ENCODE peak calls at places on chromosomes 12 and 14, in six cellular contexts. W, T, Z, M, C and H are unnamed samples.
A peak's percentile ranks its signal among the peaks of the same experiment; 100 is the strongest.

GRCh38 chr12:124607681-124608425 is 40.4 kb upstream of the NCOR2 start:
- DNase-seq in W (peak; percentile 76), T (no peak), Z (peak; percentile 51), M (no peak), C (no peak), H (no peak)

GRCh38 chr14:36105401-36105800 is 71.1 kb downstream of the PTCSC3 start:
- DNase-seq in W (peak; percentile 15), T (no peak), Z (peak; percentile 8), M (no peak), C (no peak), H (no peak)

GRCh38 chr12:53236443-53237111 is 4.6 kb upstream of the RARG start:
- DNase-seq in W (no peak), T (no peak), Z (no peak), M (no peak), C (no peak), H (no peak)

GRCh38 chr14:93937519-93937918 is 10.4 kb downstream of the FAM181A start:
- DNase-seq in W (peak; percentile 81), T (no peak), Z (no peak), M (no peak), C (no peak), H (no peak)

GRCh38 chr12:92138144-92138543 is 7.5 kb downstream of the BTG1 start:
- DNase-seq in W (peak; percentile 39), T (no peak), Z (peak; percentile 21), M (no peak), C (no peak), H (no peak)

GRCh38 chr12:42756841-42757661 is 167.5 kb upstream of the PRICKLE1 start:
- DNase-seq in W (peak; percentile 67), T (no peak), Z (peak; percentile 92), M (no peak), C (peak; percentile 81), H (no peak)

GRCh38 chr12:76266797-76267196 is 81.4 kb downstream of the BBS10 start:
- DNase-seq in W (peak; percentile 46), T (peak; percentile 36), Z (peak; percentile 95), M (no peak), C (peak; percentile 73), H (peak; percentile 40)

GRCh38 chr14:75240781-75241180 is 37.8 kb upstream of the FOS start:
- DNase-seq in W (no peak), T (no peak), Z (no peak), M (no peak), C (no peak), H (no peak)

GRCh38 chr12:49439042-49439441 is 71.8 kb downstream of the SPATS2 start:
- DNase-seq in W (no peak), T (no peak), Z (no peak), M (no peak), C (no peak), H (no peak)

GRCh38 chr12:110039085-110039807 is 9.1 kb downstream of the C12orf76 start:
- DNase-seq in W (peak; percentile 88), T (no peak), Z (peak; percentile 96), M (no peak), C (peak; percentile 95), H (no peak)

GRCh38 chr12:56839489-56840442 is 76.6 kb downstream of the HSD17B6 start:
- DNase-seq in W (peak; percentile 52), T (peak; percentile 38), Z (peak; percentile 17), M (no peak), C (no peak), H (no peak)

GRCh38 chr14:105085766-105086165 is 20.5 kb upstream of the GPR132 start:
- DNase-seq in W (no peak), T (no peak), Z (no peak), M (no peak), C (no peak), H (no peak)

GRCh38 chr12:9808531-9808930 is 18.8 kb upstream of the KLRF1 start:
- DNase-seq in W (no peak), T (no peak), Z (no peak), M (no peak), C (no peak), H (no peak)

GRCh38 chr12:75964150-75964549 is 67.4 kb downstream of the PHLDA1 start:
- DNase-seq in W (no peak), T (no peak), Z (no peak), M (no peak), C (no peak), H (no peak)

GRCh38 chr12:89345830-89346740 is 6.2 kb downstream of the DUSP6 start:
- DNase-seq in W (no peak), T (peak; percentile 80), Z (peak; percentile 37), M (no peak), C (no peak), H (no peak)

GRCh38 chr12:26803552-26803951 is 29.4 kb downstream of the ITPR2 start:
- DNase-seq in W (no peak), T (no peak), Z (peak; percentile 67), M (no peak), C (no peak), H (no peak)

GRCh38 chr12:28191018-28191595 is 851 bp downstream of the CCDC91 start:
- DNase-seq in W (peak; percentile 34), T (no peak), Z (peak; percentile 86), M (no peak), C (no peak), H (no peak)

GRCh38 chr12:2836004-2836403 is 1.2 kb upstream of the NRIP2 start:
- DNase-seq in W (no peak), T (no peak), Z (no peak), M (no peak), C (no peak), H (no peak)

GRCh38 chr14:73460691-73461127 is 2.4 kb upstream of the NUMB start:
- DNase-seq in W (peak; percentile 45), T (peak; percentile 64), Z (peak; percentile 91), M (no peak), C (no peak), H (no peak)

GRCh38 chr12:62854024-62854423 is 80.9 kb downstream of the PPM1H start:
- DNase-seq in W (no peak), T (no peak), Z (no peak), M (no peak), C (no peak), H (no peak)

GRCh38 chr12:131990980-131991305 is 41.2 kb downstream of the EP400 start:
- DNase-seq in W (no peak), T (no peak), Z (no peak), M (no peak), C (no peak), H (no peak)
- H3K27ac ChIP-seq in W (no peak overlapping the region), T (no peak overlapping the region), Z (no peak overlapping the region), M (no peak overlapping the region), C (no peak overlapping the region), H (peak overlapping the region; percentile 24)

DNA sequence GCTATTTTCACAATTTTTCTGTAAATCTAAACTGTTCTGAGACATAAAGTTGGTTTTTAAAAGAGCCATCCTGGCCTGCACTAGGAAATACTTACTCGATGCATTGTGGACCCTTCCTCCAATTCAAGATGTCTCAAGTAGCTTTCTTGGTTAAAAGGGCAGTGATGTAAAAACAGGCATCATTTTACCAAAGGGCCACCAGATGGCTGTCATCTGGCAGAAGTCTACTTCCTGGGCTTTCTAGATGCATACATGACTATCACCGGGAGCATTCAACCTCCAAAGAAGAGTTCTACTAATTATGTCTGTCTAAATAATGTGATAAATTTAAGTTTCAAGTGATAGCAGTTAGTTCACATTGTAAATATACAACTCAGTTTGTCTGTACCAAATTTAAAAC is 96.8 kb upstream of the FRMD6 start:
- DNase-seq in W (no peak), T (no peak), Z (peak; percentile 73), M (no peak), C (no peak), H (no peak)
- H3K27ac ChIP-seq in W (no peak overlapping the region), T (no peak overlapping the region), Z (peak overlapping the region; percentile 90), M (no peak overlapping the region), C (peak overlapping the region; percentile 71), H (no peak overlapping the region)

GRCh38 chr12:823043-823698 is 70.8 kb downstream of the WNK1 start:
- DNase-seq in W (no peak), T (no peak), Z (no peak), M (no peak), C (no peak), H (no peak)

GRCh38 chr12:820336-820735 is 68.0 kb downstream of the WNK1 start:
- DNase-seq in W (no peak), T (no peak), Z (no peak), M (no peak), C (no peak), H (no peak)

GRCh38 chr12:817941-818600 is 65.7 kb downstream of the WNK1 start:
- DNase-seq in W (no peak), T (no peak), Z (no peak), M (no peak), C (no peak), H (no peak)

DNA sequence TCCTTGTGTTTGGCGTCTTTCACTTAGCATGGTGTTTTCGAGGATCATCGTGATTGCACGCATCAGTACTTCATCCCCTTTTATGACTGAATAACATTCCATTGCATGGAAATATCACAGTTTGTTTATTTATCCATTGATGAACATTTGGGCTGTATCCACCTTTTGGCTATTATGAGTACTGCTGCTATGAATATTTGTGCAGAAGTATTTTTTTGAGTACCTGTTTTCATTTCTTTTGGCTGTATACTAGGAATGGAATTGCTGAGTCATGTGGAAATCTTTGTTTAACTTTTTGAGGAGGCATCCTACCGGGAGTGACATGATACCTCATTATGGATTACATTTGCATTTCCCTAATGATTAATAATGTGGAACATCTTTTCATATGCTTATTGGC is 66.4 kb downstream of the WNK1 start:
- DNase-seq in W (no peak), T (no peak), Z (peak; percentile 17), M (no peak), C (no peak), H (no peak)
- H3K27ac ChIP-seq in W (no peak overlapping the region), T (peak overlapping the region; percentile 30), Z (no peak overlapping the region), M (no peak overlapping the region), C (no peak overlapping the region), H (no peak overlapping the region)

GRCh38 chr12:5568325-5568981 is 136.5 kb downstream of the NTF3 start:
- DNase-seq in W (no peak), T (no peak), Z (no peak), M (no peak), C (no peak), H (no peak)

GRCh38 chr12:5565933-5566632 is 134.2 kb downstream of the NTF3 start:
- DNase-seq in W (no peak), T (no peak), Z (peak; percentile 74), M (no peak), C (peak; percentile 10), H (no peak)

GRCh38 chr12:5571115-5571514 is 139.2 kb downstream of the NTF3 start:
- DNase-seq in W (no peak), T (no peak), Z (no peak), M (no peak), C (no peak), H (no peak)

GRCh38 chr12:5562581-5562980 is 130.7 kb downstream of the NTF3 start:
- DNase-seq in W (no peak), T (no peak), Z (no peak), M (no peak), C (no peak), H (no peak)

DNA sequence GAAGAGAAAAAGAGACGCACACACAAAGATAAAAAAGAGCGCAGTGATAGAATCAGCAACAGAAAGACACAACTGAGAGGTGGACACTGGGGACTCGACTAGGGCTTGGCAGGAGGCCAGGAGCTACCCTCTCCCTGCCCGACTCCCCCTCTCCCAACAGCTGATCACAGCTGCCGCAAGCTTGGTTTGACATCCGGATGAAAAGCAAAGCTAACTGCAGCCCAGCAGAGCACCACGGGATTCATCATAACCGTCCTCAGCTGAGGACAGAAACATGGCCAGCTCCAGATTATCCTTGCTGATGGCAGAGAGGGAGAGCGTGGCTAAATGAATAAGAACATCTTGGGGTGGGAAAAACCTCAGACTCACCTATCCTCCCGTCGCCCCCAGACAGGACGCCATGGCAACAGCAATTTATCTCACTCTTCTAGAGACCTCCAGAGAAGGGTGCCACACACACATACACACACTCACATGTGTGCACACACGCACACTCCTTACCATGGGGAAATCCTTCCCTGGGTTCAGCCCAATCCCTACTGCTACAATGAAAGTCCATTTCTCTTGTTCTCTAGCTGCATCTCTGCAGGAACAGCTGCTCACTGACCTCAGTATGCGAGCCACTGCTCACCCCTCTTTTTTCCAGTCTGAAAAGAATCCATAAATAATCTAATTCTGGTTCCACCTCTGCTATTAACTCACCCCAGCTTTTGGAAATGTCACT is 135.3 kb downstream of the NTF3 start:
- DNase-seq in W (no peak), T (peak; percentile 64), Z (no peak), M (no peak), C (no peak), H (no peak)
- H3K27ac ChIP-seq in W (no peak overlapping the region), T (no peak overlapping the region), Z (no peak overlapping the region), M (no peak overlapping the region), C (no peak overlapping the region), H (no peak overlapping the region)